ENCODE peak calls at places on chromosomes 3 and 15, in seven cellular contexts. U, N, P, Y, H, X and W are unnamed samples.

GRCh38 chr3:117408811-117409210 is 699.2 kb downstream of the TUSC7 start:
- DNase-seq in U (peak; percentile 18), N (no peak), P (no peak), Y (no peak), H (no peak), X (no peak), W (no peak)

GRCh38 chr15:82942691-82943090 is 9.8 kb downstream of the HOMER2 start:
- DNase-seq in U (peak; percentile 100), N (peak; percentile 91), P (peak; percentile 60), Y (no peak), H (no peak), X (peak; percentile 43), W (no peak)

GRCh38 chr3:146181181-146181580 is 20.2 kb upstream of the PLOD2 start:
- DNase-seq in U (no peak), N (no peak), P (no peak), Y (no peak), H (no peak), X (no peak), W (no peak)

GRCh38 chr3:193489949-193490348 is 64.7 kb downstream of the ATP13A4 start:
- DNase-seq in U (peak; percentile 40), N (no peak), P (no peak), Y (no peak), H (no peak), X (no peak), W (no peak)

GRCh38 chr15:37902126-37902525 is 32.3 kb upstream of the TMCO5A start:
- DNase-seq in U (no peak), N (no peak), P (no peak), Y (no peak), H (no peak), X (no peak), W (no peak)

GRCh38 chr15:74682954-74683353 is 12.9 kb downstream of the EDC3 start:
- DNase-seq in U (no peak), N (no peak), P (no peak), Y (no peak), H (no peak), X (no peak), W (no peak)

GRCh38 chr3:28917895-28918294 is 363.0 kb upstream of the RBMS3 start:
- DNase-seq in U (no peak), N (no peak), P (no peak), Y (no peak), H (no peak), X (no peak), W (no peak)

GRCh38 chr15:75620043-75620775 is 5.3 kb downstream of the SNUPN start:
- DNase-seq in U (no peak), N (no peak), P (no peak), Y (no peak), H (peak; percentile 29), X (no peak), W (no peak)

GRCh38 chr3:151581046-151581445 is 120.2 kb upstream of the IGSF10 start:
- DNase-seq in U (no peak), N (no peak), P (no peak), Y (no peak), H (no peak), X (no peak), W (peak; percentile 23)

GRCh38 chr15:37204698-37205097 is 104.3 kb upstream of the MEIS2 start:
- DNase-seq in U (no peak), N (no peak), P (no peak), Y (no peak), H (no peak), X (peak; percentile 2), W (no peak)

GRCh38 chr3:100761951-100762350 is 52.7 kb downstream of the TFG start:
- DNase-seq in U (no peak), N (no peak), P (no peak), Y (no peak), H (no peak), X (no peak), W (no peak)

GRCh38 chr3:106824856-106825255 is 552.4 kb upstream of the CCDC54 start:
- DNase-seq in U (peak; percentile 53), N (no peak), P (peak; percentile 12), Y (no peak), H (no peak), X (peak; percentile 15), W (no peak)

GRCh38 chr3:145704020-145704419 is 457.0 kb downstream of the PLOD2 start:
- DNase-seq in U (peak; percentile 30), N (no peak), P (no peak), Y (no peak), H (no peak), X (peak; percentile 6), W (no peak)

GRCh38 chr3:39637807-39638206 is 170.3 kb downstream of the MOBP start:
- DNase-seq in U (peak; percentile 73), N (no peak), P (peak; percentile 31), Y (peak; percentile 21), H (no peak), X (peak; percentile 62), W (no peak)

GRCh38 chr3:185931777-185932176 is 6.0 kb downstream of the TRA2B start:
- DNase-seq in U (no peak), N (no peak), P (no peak), Y (no peak), H (no peak), X (no peak), W (no peak)

GRCh38 chr3:24151595-24151994 is 206.5 kb downstream of the NR1D2 start:
- DNase-seq in U (no peak), N (no peak), P (no peak), Y (no peak), H (no peak), X (no peak), W (no peak)

GRCh38 chr3:186566772-186567071 is 417 bp downstream of the TBCCD1 start:
- DNase-seq in U (no peak), N (no peak), P (no peak), Y (no peak), H (no peak), X (no peak), W (no peak)

GRCh38 chr15:100770781-100771584 is 108.6 kb upstream of the ALDH1A3 start:
- DNase-seq in U (no peak), N (peak; percentile 18), P (no peak), Y (no peak), H (no peak), X (no peak), W (no peak)

GRCh38 chr3:184659797-184660301 is 52.0 kb downstream of the MAGEF1 start:
- DNase-seq in U (no peak), N (peak; percentile 62), P (no peak), Y (no peak), H (no peak), X (no peak), W (peak; percentile 73)

GRCh38 chr3:141462176-141462859 is 24.5 kb upstream of the RASA2 start:
- DNase-seq in U (no peak), N (no peak), P (no peak), Y (no peak), H (no peak), X (no peak), W (no peak)

GRCh38 chr3:55327131-55327920 is 159.8 kb downstream of the WNT5A start:
- DNase-seq in U (no peak), N (no peak), P (no peak), Y (no peak), H (no peak), X (no peak), W (no peak)

GRCh38 chr3:87088984-87089841 is 98.3 kb upstream of the VGLL3 start:
- DNase-seq in U (peak; percentile 58), N (peak; percentile 78), P (no peak), Y (no peak), H (peak; percentile 44), X (peak; percentile 87), W (peak; percentile 46)

GRCh38 chr3:87084868-87085267 is 93.9 kb upstream of the VGLL3 start:
- DNase-seq in U (peak; percentile 21), N (no peak), P (no peak), Y (no peak), H (no peak), X (no peak), W (no peak)

GRCh38 chr3:87082806-87083440 is 92.0 kb upstream of the VGLL3 start:
- DNase-seq in U (peak; percentile 72), N (no peak), P (peak; percentile 52), Y (no peak), H (no peak), X (peak; percentile 81), W (peak; percentile 38)

DNA sequence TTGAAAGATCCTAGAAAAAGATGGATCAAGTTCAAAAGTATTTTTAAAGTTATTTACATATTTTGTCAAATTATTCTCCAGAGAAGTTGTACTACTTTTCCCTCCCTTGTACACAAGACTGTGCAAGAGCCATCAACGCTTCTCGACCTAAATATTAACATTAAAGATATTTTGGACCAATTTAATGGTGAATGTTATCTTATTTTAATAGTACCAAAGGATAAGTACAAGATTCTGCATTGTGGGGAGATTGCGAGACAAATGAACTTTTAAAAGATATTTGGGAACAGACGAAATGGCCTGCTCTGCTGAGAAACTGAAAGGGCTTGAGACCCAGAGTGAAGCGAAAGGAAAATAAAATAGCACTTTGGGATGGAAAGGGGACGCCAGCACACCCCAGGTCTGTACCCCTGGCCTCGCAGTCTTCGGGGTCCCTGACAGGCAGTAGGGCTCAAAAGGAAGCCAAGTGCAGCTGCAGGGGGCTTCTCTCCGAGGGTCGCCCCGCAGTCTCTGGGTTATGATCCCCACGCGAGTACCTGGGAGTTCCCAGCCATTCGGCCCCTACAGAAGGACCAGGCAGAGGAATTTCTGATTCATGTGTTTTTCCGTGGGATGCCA is 97.5 kb upstream of the VGLL3 start:
- DNase-seq in U (no peak), N (no peak), P (no peak), Y (no peak), H (no peak), X (no peak), W (no peak)
- H3K4me3 ChIP-seq in U (peak overlapping the region; percentile 65), N (peak overlapping the region; percentile 77), P (no peak overlapping the region), Y (peak overlapping the region; percentile 44), H (peak overlapping the region; percentile 70), X (peak overlapping the region; percentile 48), W (peak overlapping the region; percentile 52)

GRCh38 chr3:155388417-155388816 is 94.9 kb upstream of the STRIT1 start:
- DNase-seq in U (no peak), N (no peak), P (no peak), Y (no peak), H (no peak), X (no peak), W (no peak)
- H3K4me3 ChIP-seq in U (no peak overlapping the region), N (no peak overlapping the region), P (no peak overlapping the region), Y (no peak overlapping the region), H (no peak overlapping the region), X (no peak overlapping the region), W (no peak overlapping the region)

GRCh38 chr3:32200991-32201758 is 37.3 kb upstream of the CMTM8 start:
- DNase-seq in U (no peak), N (peak; percentile 56), P (no peak), Y (no peak), H (peak; percentile 33), X (no peak), W (peak; percentile 75)
- H3K4me3 ChIP-seq in U (no peak overlapping the region), N (no peak overlapping the region), P (no peak overlapping the region), Y (no peak overlapping the region), H (peak overlapping the region; percentile 21), X (no peak overlapping the region), W (no peak overlapping the region)

GRCh38 chr15:50003786-50004334 is 115.2 kb downstream of the ATP8B4 start:
- DNase-seq in U (peak; percentile 73), N (peak; percentile 88), P (peak; percentile 80), Y (peak; percentile 23), H (peak; percentile 88), X (peak; percentile 92), W (peak; percentile 55)
- H3K4me3 ChIP-seq in U (no peak overlapping the region), N (no peak overlapping the region), P (no peak overlapping the region), Y (no peak overlapping the region), H (no peak overlapping the region), X (no peak overlapping the region), W (no peak overlapping the region)